ENCODE peak calls at places on chromosomes 1 and 21, in five cellular contexts. S is A549, I is heart left ventricle, Y is ovary, C is spleen. Z is an unnamed sample.

GRCh38 chr1:8133657-8134430 is 107.7 kb upstream of the ERRFI1 start:
- DNase-seq in S (no peak), I (peak; percentile 68), C (no peak), Y (peak; percentile 83), Z (peak; percentile 95)

GRCh38 chr1:6098303-6099215 is 52.9 kb downstream of the KCNAB2 start:
- DNase-seq in S (no peak), C (peak; percentile 54), I (peak; percentile 57), Y (peak; percentile 23), Z (peak; percentile 70)

GRCh38 chr1:110148961-110149360 is 1.3 kb upstream of the SLC6A17 start:
- DNase-seq in C (no peak), S (peak; percentile 13), I (no peak), Y (no peak), Z (no peak)

GRCh38 chr1:192443616-192444015 is 126.8 kb downstream of the RGS21 start:
- DNase-seq in Y (no peak), S (no peak), C (no peak), I (no peak), Z (no peak)

GRCh38 chr1:23291706-23292105 is 52.4 kb downstream of the HNRNPR start:
- DNase-seq in Y (no peak), C (no peak), S (no peak), I (no peak), Z (no peak)

GRCh38 chr1:237320890-237321289 is 278.9 kb downstream of the RYR2 start:
- DNase-seq in Y (no peak), I (no peak), C (no peak), S (no peak), Z (no peak)

GRCh38 chr1:115052454-115053083 is 22.9 kb downstream of the TSHB start:
- DNase-seq in S (peak; percentile 48), C (no peak), I (no peak), Y (peak; percentile 24), Z (no peak)

GRCh38 chr1:205056956-205057568 is 14.1 kb downstream of the CNTN2 start:
- DNase-seq in C (peak; percentile 41), I (no peak), S (no peak), Y (no peak), Z (no peak)

GRCh38 chr1:225911207-225912130 is 12.6 kb downstream of the PYCR2 start:
- DNase-seq in S (peak; percentile 74), Y (peak; percentile 80), I (peak; percentile 51), C (peak; percentile 92), Z (peak; percentile 79)

GRCh38 chr1:1978108-1978507 is 25.5 kb downstream of the CFAP74 start:
- DNase-seq in S (no peak), I (peak; percentile 13), C (no peak), Y (no peak), Z (no peak)

GRCh38 chr1:32151319-32151787 is 28.1 kb upstream of the TXLNA start:
- DNase-seq in C (no peak), Y (no peak), S (no peak), I (no peak), Z (no peak)

GRCh38 chr1:181812211-181812610 is 249.3 kb downstream of the ZNF648 start:
- DNase-seq in Y (no peak), S (no peak), I (no peak), C (no peak), Z (no peak)

GRCh38 chr1:94873520-94874351 is 53.2 kb downstream of the CNN3 start:
- DNase-seq in Y (no peak), S (no peak), I (no peak), C (no peak), Z (no peak)

GRCh38 chr1:56675763-56676162 is 30.6 kb downstream of the PRKAA2 start:
- DNase-seq in C (no peak), S (no peak), Y (no peak), I (no peak), Z (no peak)

GRCh38 chr1:31769720-31770390 is 5.7 kb upstream of the ADGRB2 start:
- DNase-seq in C (no peak), Y (no peak), I (peak; percentile 74), S (no peak), Z (no peak)

GRCh38 chr1:149965440-149965839 is 28.8 kb upstream of the MTMR11 start:
- DNase-seq in Y (no peak), I (no peak), C (no peak), S (no peak), Z (no peak)

GRCh38 chr1:15816674-15817073 is 9.2 kb upstream of the UQCRHL start:
- DNase-seq in Y (no peak), I (no peak), C (no peak), S (no peak), Z (no peak)

GRCh38 chr1:203353486-203353885 is 2.6 kb upstream of the FMOD start:
- DNase-seq in I (no peak), S (no peak), Y (no peak), C (no peak), Z (no peak)

GRCh38 chr21:34813266-34813886 is 144.6 kb downstream of the CLIC6 start:
- DNase-seq in C (no peak), Y (no peak), S (no peak), I (no peak), Z (no peak)

GRCh38 chr1:67570473-67571143 is 114.4 kb upstream of the GADD45A start:
- DNase-seq in Y (no peak), C (no peak), S (peak; percentile 56), I (no peak), Z (no peak)

GRCh38 chr1:150798509-150798908 is 9.6 kb downstream of the CTSK start:
- DNase-seq in C (no peak), Y (no peak), I (no peak), S (no peak), Z (no peak)

GRCh38 chr1:63777286-63777685 is 3.5 kb downstream of the ROR1 start:
- DNase-seq in C (no peak), I (no peak), S (no peak), Y (no peak), Z (no peak)

GRCh38 chr1:98048234-98048633 is 127.4 kb upstream of the DPYD start:
- DNase-seq in I (peak; percentile 72), Y (peak; percentile 50), S (peak; percentile 26), C (peak; percentile 84), Z (peak; percentile 86)

GRCh38 chr1:15951341-15952153 is 24.4 kb downstream of the ZBTB17 start:
- DNase-seq in Y (no peak), I (no peak), C (peak; percentile 73), S (no peak), Z (peak; percentile 66)

GRCh38 chr1:30684259-30684658 is 39.1 kb downstream of the MATN1 start:
- DNase-seq in Y (no peak), S (no peak), C (no peak), I (no peak), Z (peak; percentile 39)

GRCh38 chr1:58249729-58250586 is 296.6 kb downstream of the OMA1 start:
- DNase-seq in C (no peak), S (no peak), Y (no peak), I (peak; percentile 35), Z (no peak)

GRCh38 chr1:9315411-9316079 is 22.9 kb downstream of the SPSB1 start:
- DNase-seq in S (no peak), I (no peak), C (no peak), Y (peak; percentile 64), Z (no peak)

GRCh38 chr1:186014370-186015030 is 280.3 kb downstream of the HMCN1 start:
- DNase-seq in C (no peak), Y (no peak), I (no peak), S (no peak), Z (no peak)

GRCh38 chr1:227942021-227942715 is 5.6 kb downstream of the WNT9A start:
- DNase-seq in C (peak; percentile 73), Y (peak; percentile 22), S (no peak), I (no peak), Z (peak; percentile 68)

GRCh38 chr1:52603301-52603675 is 1.1 kb downstream of the GPX7 start:
- DNase-seq in Y (peak; percentile 26), S (no peak), I (no peak), C (no peak), Z (no peak)

GRCh38 chr1:237759371-237759770 is 131.4 kb downstream of the ZP4 start:
- DNase-seq in C (no peak), I (no peak), S (no peak), Y (no peak), Z (no peak)

DNA sequence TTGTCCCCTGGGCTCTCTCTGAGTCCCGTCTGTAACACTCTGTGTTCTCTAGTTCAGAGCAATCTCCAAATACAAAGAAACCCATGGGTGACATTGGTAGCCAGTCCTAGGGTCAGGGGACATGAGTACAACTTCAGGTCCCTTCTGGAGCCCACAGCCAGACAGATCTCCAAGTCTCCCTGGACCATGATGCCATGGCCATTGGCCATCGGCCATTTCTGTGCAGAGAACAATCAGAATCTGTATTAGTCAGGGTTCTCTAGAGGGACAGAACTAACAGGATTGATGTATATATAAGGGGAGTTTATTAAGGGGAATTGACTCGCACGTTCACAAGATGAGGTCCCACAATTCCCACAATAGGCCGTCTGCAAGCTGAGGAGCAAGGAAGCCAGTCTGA is 106.9 kb downstream of the AJAP1 start:
- DNase-seq in Y (no peak), S (no peak), C (no peak), I (no peak), Z (no peak)
- TF ChIP-seq POLR2A in Y (no peak), S (no peak), C (no peak), I (no peak), Z (no peak)

GRCh38 chr1:152218762-152219436 is 5.1 kb downstream of the HRNR start:
- DNase-seq in S (no peak), Y (no peak), I (no peak), C (no peak), Z (peak; percentile 62)
- H3K27ac ChIP-seq in S (no peak overlapping the region), Y (no peak overlapping the region), I (no peak overlapping the region), C (no peak overlapping the region), Z (no peak overlapping the region)

GRCh38 chr1:120176092-120176855 is at the start of gene SEC22B:
- DNase-seq in C (peak; percentile 95), S (peak; percentile 60), I (peak; percentile 91), Y (peak; percentile 85), Z (peak; percentile 94)
- TF ChIP-seq POLR2A in C (peak; percentile 94), S (peak; percentile 76), I (no peak), Y (peak; percentile 92), Z (peak; percentile 91)

DNA sequence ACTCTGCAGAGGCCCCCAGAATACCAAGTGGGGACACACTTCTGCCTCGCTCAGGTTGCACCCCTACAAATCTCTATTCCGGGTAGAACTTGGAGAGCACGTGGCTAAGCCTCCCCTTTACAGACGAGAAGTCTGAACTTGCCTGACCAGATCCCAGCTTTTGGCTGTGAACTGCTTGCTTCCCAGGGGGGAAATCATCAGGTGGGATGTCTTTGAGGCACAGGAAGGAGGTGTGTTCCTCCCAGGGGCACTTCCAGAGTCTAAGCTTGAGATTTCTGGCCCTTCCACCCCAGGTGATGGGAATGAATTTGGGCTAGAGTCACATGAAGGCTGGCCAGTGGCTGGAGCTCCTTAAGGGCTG is 1.3 kb upstream of the S100A3 start:
- DNase-seq in C (peak; percentile 24), I (no peak), S (no peak), Y (no peak), Z (no peak)
- H3K27ac ChIP-seq in C (no peak overlapping the region), I (no peak overlapping the region), S (peak overlapping the region; percentile 97), Y (no peak overlapping the region), Z (no peak overlapping the region)